ENCODE peak calls at places on chromosome 7, in five cellular contexts. U is OCI-LY7, A is Peyer's patch, M is heart right ventricle, K is RWPE2. D is an unnamed sample. For H3K4me1, the result is how much of the 10 kb centered on the place peaks cover.

GRCh38 chr7:157635669-157636068 is 298.9 kb downstream of the DNAJB6 start:
- DNase-seq in K (no peak), A (no peak), M (no peak), U (no peak), D (no peak)

GRCh38 chr7:139471740-139472353 is 11.6 kb downstream of the KLRG2 start:
- DNase-seq in U (no peak), M (no peak), K (no peak), A (no peak), D (no peak)

GRCh38 chr7:149817836-149818535 is 20.2 kb upstream of the ZNF862 start:
- DNase-seq in M (peak), K (no peak), A (no peak), U (no peak), D (no peak)

GRCh38 chr7:45184326-45185027 is 26.9 kb downstream of the RAMP3 start:
- DNase-seq in A (no peak), M (no peak), U (no peak), K (no peak), D (peak)

GRCh38 chr7:5228066-5228465 is 38.0 kb downstream of the WIPI2 start:
- DNase-seq in A (no peak), K (no peak), U (no peak), M (no peak), D (no peak)

GRCh38 chr7:7272294-7272693 is 90.0 kb downstream of the C1GALT1 start:
- DNase-seq in K (no peak), A (no peak), M (no peak), U (no peak), D (no peak)

GRCh38 chr7:16754869-16755317 is 1.3 kb downstream of the TSPAN13 start:
- DNase-seq in M (no peak), K (no peak), U (no peak), A (no peak), D (no peak)

GRCh38 chr7:25856056-25856780 is 295.8 kb upstream of the NFE2L3 start:
- DNase-seq in K (no peak), A (no peak), M (no peak), U (no peak), D (no peak)

GRCh38 chr7:28573751-28574295 is 161.5 kb downstream of the CREB5 start:
- DNase-seq in K (no peak), U (peak), M (no peak), A (no peak), D (no peak)

GRCh38 chr7:151798851-151799428 is 78.0 kb downstream of the PRKAG2 start:
- DNase-seq in U (no peak), M (no peak), A (no peak), K (no peak), D (no peak)

GRCh38 chr7:47952224-47952623 is 4.0 kb upstream of the PKD1L1 start:
- DNase-seq in U (no peak), M (no peak), K (no peak), A (no peak), D (no peak)

GRCh38 chr7:33986951-33987948 is 81.9 kb downstream of the BMPER start:
- DNase-seq in A (no peak), U (no peak), K (peak), M (no peak), D (peak)

GRCh38 chr7:91922857-91923256 is 17.8 kb upstream of the AKAP9 start:
- DNase-seq in A (no peak), K (no peak), M (no peak), U (no peak), D (no peak)

GRCh38 chr7:51318886-51319579 is 2.4 kb upstream of the COBL start:
- DNase-seq in K (no peak), A (no peak), M (no peak), U (no peak), D (peak)

GRCh38 chr7:156223935-156224334 is 411.7 kb upstream of the SHH start:
- DNase-seq in U (no peak), K (no peak), M (no peak), A (no peak), D (no peak)

GRCh38 chr7:155665957-155666287 is 21.5 kb downstream of the RBM33 start:
- DNase-seq in A (no peak), M (no peak), K (no peak), U (no peak), D (no peak)

GRCh38 chr7:87341441-87341840 is 4.0 kb upstream of the CROT start:
- DNase-seq in M (no peak), K (no peak), A (no peak), U (no peak), D (no peak)

GRCh38 chr7:112937651-112938390 is 147.6 kb upstream of the TMEM168 start:
- DNase-seq in K (no peak), A (no peak), M (no peak), U (no peak), D (no peak)

GRCh38 chr7:124155400-124156022 is 122.6 kb upstream of the TMEM229A start:
- DNase-seq in A (no peak), M (no peak), K (no peak), U (peak), D (no peak)

GRCh38 chr7:131109011-131109756 is 218.5 kb upstream of the MKLN1 start:
- DNase-seq in U (no peak), K (no peak), A (no peak), M (no peak), D (no peak)

GRCh38 chr7:101436857-101437576 is 74.3 kb downstream of the COL26A1 start:
- DNase-seq in M (no peak), A (no peak), K (no peak), U (no peak), D (peak)

GRCh38 chr7:98616381-98617050 is 569 bp upstream of the NPTX2 start:
- DNase-seq in A (no peak), M (no peak), K (no peak), U (no peak), D (no peak)

GRCh38 chr7:116232920-116233319 is 22.6 kb downstream of the TES start:
- DNase-seq in U (no peak), M (no peak), K (no peak), A (no peak), D (no peak)

GRCh38 chr7:21253740-21254687 is 173.9 kb upstream of the SP4 start:
- DNase-seq in M (no peak), K (no peak), U (peak), A (no peak), D (peak)

GRCh38 chr7:98816925-98817710 is 52.7 kb downstream of the TMEM130 start:
- DNase-seq in M (no peak), K (no peak), U (no peak), A (no peak), D (no peak)

GRCh38 chr7:112452102-112452888 is 2.0 kb downstream of the IFRD1 start:
- DNase-seq in K (no peak), M (peak), U (peak), A (no peak), D (peak)

GRCh38 chr7:51352174-51353145 is 35.9 kb upstream of the COBL start:
- DNase-seq in M (no peak), U (no peak), A (no peak), K (no peak), D (no peak)

GRCh38 chr7:147308539-147308938 is 1191.9 kb downstream of the CNTNAP2 start:
- DNase-seq in M (no peak), K (no peak), A (no peak), U (no peak), D (no peak)

GRCh38 chr7:132053871-132054270 is 497.4 kb upstream of the PODXL start:
- DNase-seq in K (no peak), A (no peak), M (no peak), U (no peak), D (no peak)

GRCh38 chr7:14835399-14835798 is 67.2 kb downstream of the DGKB start:
- DNase-seq in A (no peak), U (no peak), M (no peak), K (no peak), D (no peak)

GRCh38 chr7:38105874-38106483 is 72.1 kb upstream of the STARD3NL start:
- DNase-seq in K (no peak), U (peak), M (no peak), A (no peak), D (no peak)

GRCh38 chr7:66193146-66193725 is 11.9 kb upstream of the TPST1 start:
- DNase-seq in K (no peak), A (no peak), M (no peak), U (no peak), D (no peak)

GRCh38 chr7:98341106-98341505 is 59.6 kb downstream of the BRI3 start:
- DNase-seq in A (no peak), M (no peak), K (no peak), U (no peak), D (no peak)

GRCh38 chr7:151611041-151611440 is 91.3 kb upstream of the RHEB start:
- DNase-seq in K (no peak), U (no peak), M (no peak), A (no peak), D (no peak)

DNA sequence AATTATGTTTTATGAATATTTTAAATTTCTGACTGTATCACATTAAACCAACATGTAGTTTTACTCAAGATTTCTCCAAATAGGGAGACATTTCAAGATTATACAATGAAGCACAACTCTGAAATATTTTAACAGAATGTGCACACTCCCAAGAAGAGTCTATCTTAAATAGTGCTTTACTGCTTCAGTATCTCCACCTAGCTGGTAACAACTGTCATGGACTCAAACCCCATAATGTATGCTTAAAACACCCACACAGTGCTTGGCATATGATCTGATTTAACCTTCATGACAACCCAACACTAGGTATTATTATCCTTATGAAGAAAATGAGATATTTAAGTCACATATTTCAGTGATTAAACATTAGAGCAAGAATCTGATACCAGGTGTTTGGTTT is 45.9 kb downstream of the ASZ1 start:
- DNase-seq in A (no peak), U (no peak), M (no peak), K (no peak), D (no peak)
- TF ChIP-seq CTCF in A (no peak), U (no peak), M (no peak), K (no peak), D (no peak)

GRCh38 chr7:73718438-73718881 is 1.0 kb downstream of the STX1A start:
- DNase-seq in M (no peak), A (no peak), K (no peak), U (no peak), D (no peak)
- H3K4me3 ChIP-seq in M (peak), A (peak), K (peak), U (peak), D (peak)

GRCh38 chr7:30926323-30926722 is 14.7 kb downstream of the AQP1 start:
- DNase-seq in A (peak), K (no peak), U (no peak), M (peak), D (no peak)
- H3K4me1 ChIP-seq in A (under half), K (under half), U (under half), M (under half), D (under half)

DNA sequence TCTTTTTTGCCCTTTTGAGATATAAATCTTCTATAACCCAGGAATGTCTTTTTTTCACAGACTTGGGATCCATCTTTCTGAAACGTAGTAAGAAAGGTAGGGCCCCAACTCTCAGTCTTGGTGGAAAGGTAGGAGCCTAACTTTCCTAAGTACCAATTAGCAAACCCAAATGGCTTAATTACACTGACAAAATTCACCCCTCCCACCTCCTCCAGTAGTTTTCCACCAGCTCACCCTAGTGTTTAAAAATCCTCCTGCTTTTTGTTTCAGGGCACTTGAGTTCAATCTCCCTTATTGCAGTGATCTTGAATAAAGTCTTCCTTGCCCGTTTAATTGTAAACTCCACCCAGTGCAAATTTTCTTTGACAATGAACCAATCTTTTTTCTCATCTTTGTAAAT is 600.0 kb downstream of the PHTF2 start:
- DNase-seq in M (no peak), U (no peak), A (no peak), K (no peak), D (no peak)
- TF ChIP-seq CTCF in M (no peak), U (no peak), A (no peak), K (no peak), D (no peak)

GRCh38 chr7:135662373-135663114 is at the start of gene STMP1:
- DNase-seq in K (peak), M (peak), U (peak), A (peak), D (peak)

GRCh38 chr7:135664046-135664589 is 1.8 kb downstream of the STMP1 start:
- DNase-seq in U (no peak), K (no peak), A (no peak), M (no peak), D (no peak)

GRCh38 chr7:135659159-135659837 is 3.0 kb upstream of the STMP1 start:
- DNase-seq in K (no peak), U (no peak), A (no peak), M (no peak), D (no peak)

GRCh38 chr7:135661311-135662122 is 797 bp upstream of the STMP1 start:
- DNase-seq in U (no peak), M (no peak), K (no peak), A (no peak), D (peak)

GRCh38 chr7:135662123-135662372 is 266 bp upstream of the STMP1 start:
- DNase-seq in M (no peak), K (no peak), A (no peak), U (no peak), D (no peak)
- H3K4me3 ChIP-seq in M (peak), K (peak), A (peak), U (peak), D (peak)

GRCh38 chr7:972670-973309 is 2.6 kb downstream of the COX19 start:
- DNase-seq in A (no peak), U (no peak), M (no peak), K (no peak), D (no peak)

GRCh38 chr7:972110-972509 is 3.2 kb downstream of the COX19 start:
- DNase-seq in M (no peak), K (no peak), A (no peak), U (no peak), D (no peak)

GRCh38 chr7:968205-968754 is 7.1 kb downstream of the COX19 start:
- DNase-seq in K (no peak), U (no peak), M (no peak), A (no peak), D (no peak)

GRCh38 chr7:969403-969802 is 5.9 kb downstream of the COX19 start:
- DNase-seq in M (no peak), U (no peak), A (no peak), K (no peak), D (no peak)

GRCh38 chr7:970744-971143 is 4.6 kb downstream of the COX19 start:
- DNase-seq in A (no peak), M (no peak), K (no peak), U (no peak), D (no peak)
- H3K4me1 ChIP-seq in A (under half), M (under half), K (under half), U (under half), D (under half)

GRCh38 chr7:109206196-109206595 is 636.5 kb downstream of the DNAJB9 start:
- DNase-seq in K (no peak), M (no peak), U (no peak), A (no peak), D (no peak)
- TF ChIP-seq CTCF in K (peak), M (no peak), U (peak), A (no peak), D (no peak)

GRCh38 chr7:2813350-2814185 is 30.5 kb downstream of the GNA12 start:
- DNase-seq in M (no peak), K (no peak), A (no peak), U (no peak), D (no peak)
- H3K4me3 ChIP-seq in M (no peak), K (no peak), A (no peak), U (no peak), D (no peak)

D was measured in Caco-2.